ENCODE peak calls at places on chromosomes 4 and X, in six cellular contexts. One of them, this sample, is unnamed.
A peak's percentile ranks its signal among the peaks of the same experiment; 100 is the strongest.

GRCh38 chr4:165761968-165762367 is 111.1 kb upstream of the TLL1 start:
- DNase-seq in OCI-LY7: no peak
- DNase-seq in hypothalamus: no peak
- DNase-seq in HCEC 1CT: no peak
- DNase-seq in activated T-helper 9 cell treated with anti-CD3 and anti-CD28 coated beads, Interleukin-2, amount 50 U/mL, for 16 hours: no peak
- DNase-seq in BJ: no peak
- DNase-seq in this sample: no peak

GRCh38 chr4:123443401-123444297 is 47.1 kb downstream of the SPRY1 start:
- DNase-seq in hypothalamus: no peak
- DNase-seq in OCI-LY7: peak; percentile 71
- DNase-seq in BJ: no peak
- DNase-seq in activated T-helper 9 cell treated with anti-CD3 and anti-CD28 coated beads, Interleukin-2, amount 50 U/mL, for 16 hours: no peak
- DNase-seq in HCEC 1CT: no peak
- DNase-seq in this sample: no peak

GRCh38 chr4:131427000-131427399 is 1722.1 kb upstream of the PCDH10 start:
- DNase-seq in activated T-helper 9 cell treated with anti-CD3 and anti-CD28 coated beads, Interleukin-2, amount 50 U/mL, for 16 hours: no peak
- DNase-seq in hypothalamus: no peak
- DNase-seq in BJ: no peak
- DNase-seq in OCI-LY7: no peak
- DNase-seq in HCEC 1CT: no peak
- DNase-seq in this sample: no peak

GRCh38 chrX:129934461-129934860 is 28.5 kb downstream of the UTP14A start:
- DNase-seq in BJ: no peak
- DNase-seq in HCEC 1CT: no peak
- DNase-seq in OCI-LY7: no peak
- DNase-seq in activated T-helper 9 cell treated with anti-CD3 and anti-CD28 coated beads, Interleukin-2, amount 50 U/mL, for 16 hours: no peak
- DNase-seq in hypothalamus: peak; percentile 37
- DNase-seq in this sample: no peak

GRCh38 chr4:110668463-110669245 is 45.8 kb upstream of the PITX2 start:
- DNase-seq in BJ: no peak
- DNase-seq in OCI-LY7: no peak
- DNase-seq in hypothalamus: no peak
- DNase-seq in activated T-helper 9 cell treated with anti-CD3 and anti-CD28 coated beads, Interleukin-2, amount 50 U/mL, for 16 hours: no peak
- DNase-seq in HCEC 1CT: no peak
- DNase-seq in this sample: no peak

GRCh38 chrX:101658661-101659477 is 781 bp downstream of the ARMCX2 start:
- DNase-seq in activated T-helper 9 cell treated with anti-CD3 and anti-CD28 coated beads, Interleukin-2, amount 50 U/mL, for 16 hours: peak; percentile 37
- DNase-seq in hypothalamus: peak; percentile 44
- DNase-seq in HCEC 1CT: peak; percentile 35
- DNase-seq in BJ: no peak
- DNase-seq in OCI-LY7: no peak
- DNase-seq in this sample: no peak

GRCh38 chrX:123219916-123220315 is 35.8 kb downstream of the GRIA3 start:
- DNase-seq in activated T-helper 9 cell treated with anti-CD3 and anti-CD28 coated beads, Interleukin-2, amount 50 U/mL, for 16 hours: no peak
- DNase-seq in HCEC 1CT: no peak
- DNase-seq in OCI-LY7: no peak
- DNase-seq in BJ: no peak
- DNase-seq in hypothalamus: no peak
- DNase-seq in this sample: no peak

GRCh38 chrX:67503453-67503852 is 40.4 kb upstream of the AR start:
- DNase-seq in BJ: no peak
- DNase-seq in HCEC 1CT: no peak
- DNase-seq in hypothalamus: no peak
- DNase-seq in activated T-helper 9 cell treated with anti-CD3 and anti-CD28 coated beads, Interleukin-2, amount 50 U/mL, for 16 hours: no peak
- DNase-seq in OCI-LY7: no peak
- DNase-seq in this sample: no peak

GRCh38 chr4:122045533-122045932 is 93.7 kb upstream of the TRPC3 start:
- DNase-seq in activated T-helper 9 cell treated with anti-CD3 and anti-CD28 coated beads, Interleukin-2, amount 50 U/mL, for 16 hours: no peak
- DNase-seq in OCI-LY7: no peak
- DNase-seq in BJ: peak; percentile 82
- DNase-seq in HCEC 1CT: peak; percentile 86
- DNase-seq in hypothalamus: no peak
- DNase-seq in this sample: peak; percentile 38

GRCh38 chr4:47383829-47384427 is 79.6 kb downstream of the COMMD8 start:
- DNase-seq in HCEC 1CT: peak; percentile 43
- DNase-seq in OCI-LY7: peak; percentile 43
- DNase-seq in activated T-helper 9 cell treated with anti-CD3 and anti-CD28 coated beads, Interleukin-2, amount 50 U/mL, for 16 hours: no peak
- DNase-seq in hypothalamus: no peak
- DNase-seq in BJ: no peak
- DNase-seq in this sample: peak; percentile 38

This sample was measured in NCI-H1417 treated with DMSO at 0.1 percent for 48 hours.